ENCODE peak calls at places on chromosomes 13 and 19, in nine cellular contexts. L is GM12878, H is upper lobe of left lung, D is transverse colon, U is H1, O is suprapubic skin, M is ovary, T is HepG2, Y is tibial nerve. C is an unnamed sample.

GRCh38 chr19:9057505-9058258 is 29.2 kb upstream of the OR1M1 start:
- DNase-seq in L (no peak), H (no peak), D (no peak), U (no peak), O (no peak), M (no peak), T (no peak), Y (no peak), C (no peak)

GRCh38 chr19:50573741-50574461 is 5.7 kb upstream of the LRRC4B start:
- DNase-seq in L (no peak), H (no peak), D (no peak), U (no peak), O (no peak), M (no peak), T (no peak), Y (no peak), C (no peak)

GRCh38 chr19:38977445-38978314 is 2.1 kb upstream of the FBXO17 start:
- DNase-seq in L (peak; percentile 80), H (no peak), D (no peak), U (no peak), O (no peak), M (no peak), T (no peak), Y (no peak), C (no peak)

GRCh38 chr19:13366529-13367143 is 139.6 kb downstream of the CACNA1A start:
- DNase-seq in L (no peak), H (no peak), D (no peak), U (peak; percentile 56), O (no peak), M (no peak), T (no peak), Y (no peak), C (no peak)

GRCh38 chr19:48443262-48443661 is 2.5 kb upstream of the GRWD1 start:
- DNase-seq in L (no peak), H (no peak), D (no peak), U (no peak), O (no peak), M (no peak), T (no peak), Y (no peak), C (no peak)

GRCh38 chr13:33217256-33217655 is 68.3 kb downstream of the STARD13 start:
- DNase-seq in L (no peak), H (no peak), D (no peak), U (no peak), O (no peak), M (no peak), T (no peak), Y (no peak), C (peak; percentile 66)

GRCh38 chr19:12641456-12641855 is 25.1 kb downstream of the MAN2B1 start:
- DNase-seq in L (no peak), H (no peak), D (no peak), U (no peak), O (no peak), M (no peak), T (no peak), Y (no peak), C (no peak)

GRCh38 chr13:40408602-40409001 is 257.8 kb downstream of the FOXO1 start:
- DNase-seq in L (no peak), H (no peak), D (no peak), U (no peak), O (no peak), M (no peak), T (no peak), Y (no peak), C (peak; percentile 14)

GRCh38 chr19:6531163-6531955 is 533 bp downstream of the TNFSF9 start:
- DNase-seq in L (no peak), H (no peak), D (no peak), U (no peak), O (no peak), M (no peak), T (no peak), Y (no peak), C (no peak)

GRCh38 chr19:42292963-42293362 is 9.0 kb upstream of the PRR19 start:
- DNase-seq in L (no peak), H (no peak), D (no peak), U (no peak), O (no peak), M (no peak), T (no peak), Y (no peak), C (no peak)

GRCh38 chr19:46998445-46999142 is 21.0 kb upstream of the NPAS1 start:
- DNase-seq in L (no peak), H (no peak), D (no peak), U (no peak), O (no peak), M (no peak), T (no peak), Y (no peak), C (no peak)

GRCh38 chr13:62251734-62252133 is 836.1 kb upstream of the PCDH20 start:
- DNase-seq in L (no peak), H (no peak), D (no peak), U (no peak), O (no peak), M (no peak), T (no peak), Y (no peak), C (no peak)

GRCh38 chr13:59531571-59532091 is 632.1 kb downstream of the DIAPH3 start:
- DNase-seq in L (no peak), H (peak; percentile 62), D (peak; percentile 40), U (peak; percentile 50), O (no peak), M (peak; percentile 62), T (peak; percentile 3), Y (peak; percentile 72), C (no peak)

GRCh38 chr19:14577885-14578427 is 4.9 kb upstream of the CLEC17A start:
- DNase-seq in L (peak; percentile 53), H (no peak), D (no peak), U (no peak), O (no peak), M (no peak), T (no peak), Y (no peak), C (no peak)

GRCh38 chr13:20161275-20161950 is 561 bp upstream of the GJA3 start:
- DNase-seq in L (no peak), H (no peak), D (peak; percentile 39), U (peak; percentile 61), O (no peak), M (no peak), T (no peak), Y (no peak), C (no peak)

GRCh38 chr13:24161010-24161775 is 673 bp downstream of the SPATA13 start:
- DNase-seq in L (no peak), H (no peak), D (peak; percentile 58), U (peak; percentile 75), O (no peak), M (peak; percentile 52), T (peak; percentile 55), Y (no peak), C (no peak)

GRCh38 chr13:20264271-20265018 is 32.3 kb upstream of the GJB6 start:
- DNase-seq in L (peak; percentile 55), H (no peak), D (no peak), U (no peak), O (no peak), M (no peak), T (no peak), Y (no peak), C (peak; percentile 45)

GRCh38 chr19:33395561-33396550 is 22.3 kb downstream of the CEBPG start:
- DNase-seq in L (no peak), H (peak; percentile 57), D (no peak), U (no peak), O (no peak), M (peak; percentile 69), T (no peak), Y (peak; percentile 59), C (no peak)

GRCh38 chr19:18571564-18572344 is at the start of gene UBA52:
- DNase-seq in L (peak; percentile 92), H (peak; percentile 98), D (peak; percentile 99), U (peak; percentile 99), O (peak; percentile 99), M (peak; percentile 98), T (peak; percentile 93), Y (peak; percentile 96), C (peak; percentile 100)

DNA sequence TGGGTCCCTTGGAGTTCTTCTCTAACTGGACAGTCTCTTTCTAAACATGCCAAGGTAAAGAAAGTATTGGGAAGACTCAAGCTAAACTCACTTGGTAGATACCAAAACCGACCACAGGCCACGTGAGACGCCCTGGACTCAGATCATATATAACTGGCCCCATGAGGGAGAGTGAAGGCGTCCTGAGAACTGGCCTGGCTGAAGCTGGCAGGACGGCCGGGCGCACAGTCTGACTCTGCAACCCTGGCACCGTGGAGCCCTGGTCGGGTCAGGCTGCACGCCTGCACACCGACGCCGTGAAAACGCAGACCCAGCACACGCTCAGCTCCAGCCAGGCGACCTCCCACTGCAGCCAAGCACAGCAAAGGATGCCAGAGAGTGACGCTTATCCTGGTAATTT is 122.5 kb upstream of the SPACA7 start:
- DNase-seq in L (no peak), H (no peak), D (no peak), U (peak; percentile 32), O (no peak), M (no peak), T (no peak), Y (no peak), C (peak; percentile 90)
- H3K36me3 ChIP-seq in L (no peaks in the 10 kb centered on the region), H (no peaks in the 10 kb centered on the region), D (no peaks in the 10 kb centered on the region), U (no peaks in the 10 kb centered on the region), O (no peaks in the 10 kb centered on the region), M (no peaks in the 10 kb centered on the region), T (no peaks in the 10 kb centered on the region), Y (no peaks in the 10 kb centered on the region), C (no peaks in the 10 kb centered on the region)

DNA sequence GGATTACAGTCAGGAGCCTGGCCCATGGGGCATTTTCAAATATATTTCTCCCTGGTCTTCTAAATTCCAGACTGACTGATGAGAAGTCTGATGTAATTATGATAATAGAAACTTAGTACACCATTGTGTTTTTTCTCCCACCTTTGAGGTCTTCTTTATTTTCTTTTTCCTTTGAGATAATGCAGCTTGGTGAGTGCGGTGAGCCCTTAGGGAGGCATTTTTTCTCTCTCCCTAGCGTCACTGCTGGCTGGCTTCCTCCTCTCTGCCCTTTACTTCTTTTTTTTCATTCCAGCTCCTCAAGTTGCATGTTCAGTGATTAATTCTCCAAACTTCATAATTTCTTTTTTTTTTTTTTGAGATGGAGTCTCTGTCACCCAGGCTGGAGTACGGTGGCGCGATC is 12.8 kb upstream of the CDC42EP5 start:
- DNase-seq in L (no peak), H (no peak), D (no peak), U (no peak), O (no peak), M (no peak), T (no peak), Y (no peak), C (no peak)
- TF ChIP-seq EP300 in L (no peak), H (no peak), D (no peak), U (no peak), O (no peak), M (no peak), T (no peak), Y (no peak), C (no peak)

DNA sequence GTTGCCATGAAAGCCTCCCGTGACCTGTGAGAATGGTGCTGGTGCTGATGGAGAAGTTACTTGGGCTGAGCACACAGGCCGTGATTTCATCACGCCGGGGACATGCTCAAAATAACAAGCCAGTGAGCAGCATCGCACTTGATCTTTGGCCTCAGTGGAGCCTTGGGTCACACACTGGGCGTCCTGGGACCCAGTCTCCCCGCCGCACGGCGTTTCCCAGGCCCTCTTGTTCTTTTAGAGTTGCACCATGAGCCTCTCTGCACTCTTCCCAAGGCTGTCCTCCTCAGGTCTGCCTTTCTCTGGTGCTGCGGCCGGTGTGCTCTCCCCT is 9.5 kb upstream of the NDUFS7 start:
- DNase-seq in L (no peak), H (no peak), D (no peak), U (no peak), O (no peak), M (no peak), T (peak; percentile 73), Y (no peak), C (no peak)
- H3K36me3 ChIP-seq in L (peaks cover 4% of the 10 kb centered on the region), H (peaks cover 38% of the 10 kb centered on the region), D (no peaks in the 10 kb centered on the region), U (peaks cover 27% of the 10 kb centered on the region), O (peaks cover 69% of the 10 kb centered on the region), M (no peaks in the 10 kb centered on the region), T (peaks cover 4% of the 10 kb centered on the region), Y (peaks cover 2% of the 10 kb centered on the region), C (peaks cover 31% of the 10 kb centered on the region)

GRCh38 chr19:35559281-35559659 is 4.2 kb downstream of the ATP4A start:
- DNase-seq in L (peak; percentile 46), H (no peak), D (no peak), U (no peak), O (no peak), M (no peak), T (no peak), Y (no peak), C (no peak)
- TF ChIP-seq EP300 in L (no peak), H (no peak), D (no peak), U (no peak), O (no peak), M (no peak), T (no peak), Y (no peak), C (no peak)

C was measured in esophagus muscularis mucosa.